ENCODE peak calls at places on chromosome 9, in five cellular contexts. One of them, this sample, is unnamed.

GRCh38 chr9:4334439-4334838 is 34.6 kb upstream of the GLIS3 start:
- DNase-seq in fibroblast of lung: no peak
- DNase-seq in IMR-90: peak; percentile 8
- DNase-seq in effector memory CD4-positive, alpha-beta T cell: no peak
- DNase-seq in psoas muscle: peak; percentile 48
- DNase-seq in this sample: peak; percentile 89

GRCh38 chr9:114396558-114397218 is 8.9 kb upstream of the AKNA start:
- DNase-seq in fibroblast of lung: peak; percentile 97
- DNase-seq in effector memory CD4-positive, alpha-beta T cell: no peak
- DNase-seq in IMR-90: peak; percentile 86
- DNase-seq in psoas muscle: no peak
- DNase-seq in this sample: no peak

GRCh38 chr9:31347082-31347617 is 1037.3 kb upstream of the ACO1 start:
- DNase-seq in IMR-90: no peak
- DNase-seq in fibroblast of lung: peak; percentile 77
- DNase-seq in psoas muscle: no peak
- DNase-seq in effector memory CD4-positive, alpha-beta T cell: no peak
- DNase-seq in this sample: no peak

GRCh38 chr9:84990416-84990815 is 320.9 kb downstream of the NTRK2 start:
- DNase-seq in fibroblast of lung: no peak
- DNase-seq in psoas muscle: no peak
- DNase-seq in effector memory CD4-positive, alpha-beta T cell: no peak
- DNase-seq in IMR-90: no peak
- DNase-seq in this sample: no peak

GRCh38 chr9:115114084-115114483 is 3.9 kb downstream of the TNC start:
- DNase-seq in fibroblast of lung: no peak
- DNase-seq in psoas muscle: no peak
- DNase-seq in IMR-90: no peak
- DNase-seq in effector memory CD4-positive, alpha-beta T cell: no peak
- DNase-seq in this sample: no peak

GRCh38 chr9:117725426-117725887 is 21.3 kb downstream of the TLR4 start:
- DNase-seq in fibroblast of lung: no peak
- DNase-seq in effector memory CD4-positive, alpha-beta T cell: no peak
- DNase-seq in IMR-90: no peak
- DNase-seq in psoas muscle: no peak
- DNase-seq in this sample: no peak

GRCh38 chr9:134636142-134636507 is 5.5 kb upstream of the COL5A1 start:
- DNase-seq in effector memory CD4-positive, alpha-beta T cell: no peak
- DNase-seq in fibroblast of lung: no peak
- DNase-seq in psoas muscle: no peak
- DNase-seq in IMR-90: no peak
- DNase-seq in this sample: peak; percentile 9

GRCh38 chr9:11312976-11313375 is 700.2 kb upstream of the PTPRD start:
- DNase-seq in IMR-90: no peak
- DNase-seq in effector memory CD4-positive, alpha-beta T cell: no peak
- DNase-seq in fibroblast of lung: no peak
- DNase-seq in psoas muscle: no peak
- DNase-seq in this sample: peak; percentile 47

GRCh38 chr9:27054841-27055240 is 49.4 kb upstream of the LRRC19 start:
- DNase-seq in IMR-90: no peak
- DNase-seq in psoas muscle: no peak
- DNase-seq in fibroblast of lung: no peak
- DNase-seq in effector memory CD4-positive, alpha-beta T cell: no peak
- DNase-seq in this sample: no peak

GRCh38 chr9:136566899-136567298 is 21.1 kb upstream of the NOTCH1 start:
- DNase-seq in psoas muscle: peak; percentile 82
- DNase-seq in effector memory CD4-positive, alpha-beta T cell: no peak
- DNase-seq in fibroblast of lung: peak; percentile 82
- DNase-seq in IMR-90: no peak
- DNase-seq in this sample: peak; percentile 67

GRCh38 chr9:22863106-22863505 is 416.5 kb downstream of the DMRTA1 start:
- DNase-seq in effector memory CD4-positive, alpha-beta T cell: no peak
- DNase-seq in fibroblast of lung: no peak
- DNase-seq in IMR-90: no peak
- DNase-seq in psoas muscle: peak; percentile 28
- DNase-seq in this sample: no peak

GRCh38 chr9:745761-746414 is 95.6 kb upstream of the DMRT1 start:
- DNase-seq in fibroblast of lung: no peak
- DNase-seq in IMR-90: no peak
- DNase-seq in psoas muscle: peak; percentile 86
- DNase-seq in effector memory CD4-positive, alpha-beta T cell: no peak
- DNase-seq in this sample: no peak

GRCh38 chr9:29285818-29286217 is 1712.5 kb upstream of the C9orf72 start:
- DNase-seq in psoas muscle: no peak
- DNase-seq in IMR-90: no peak
- DNase-seq in effector memory CD4-positive, alpha-beta T cell: no peak
- DNase-seq in fibroblast of lung: peak; percentile 3
- DNase-seq in this sample: no peak

GRCh38 chr9:5448016-5448415 is 2.3 kb upstream of the CD274 start:
- DNase-seq in fibroblast of lung: no peak
- DNase-seq in psoas muscle: no peak
- DNase-seq in IMR-90: no peak
- DNase-seq in effector memory CD4-positive, alpha-beta T cell: no peak
- DNase-seq in this sample: no peak

GRCh38 chr9:31030741-31031202 is 1353.7 kb upstream of the ACO1 start:
- DNase-seq in fibroblast of lung: peak; percentile 3
- DNase-seq in psoas muscle: no peak
- DNase-seq in effector memory CD4-positive, alpha-beta T cell: no peak
- DNase-seq in IMR-90: no peak
- DNase-seq in this sample: no peak

GRCh38 chr9:79924836-79925235 is 353.1 kb downstream of the TLE4 start:
- DNase-seq in psoas muscle: no peak
- DNase-seq in fibroblast of lung: no peak
- DNase-seq in IMR-90: no peak
- DNase-seq in effector memory CD4-positive, alpha-beta T cell: no peak
- DNase-seq in this sample: no peak

GRCh38 chr9:97388721-97389238 is 23.1 kb upstream of the TDRD7 start:
- DNase-seq in fibroblast of lung: no peak
- DNase-seq in effector memory CD4-positive, alpha-beta T cell: no peak
- DNase-seq in psoas muscle: no peak
- DNase-seq in IMR-90: no peak
- DNase-seq in this sample: no peak

GRCh38 chr9:91429501-91429900 is 5.9 kb upstream of the NFIL3 start:
- DNase-seq in effector memory CD4-positive, alpha-beta T cell: no peak
- DNase-seq in IMR-90: no peak
- DNase-seq in psoas muscle: no peak
- DNase-seq in fibroblast of lung: no peak
- DNase-seq in this sample: no peak

GRCh38 chr9:91428431-91428830 is 4.8 kb upstream of the NFIL3 start:
- DNase-seq in effector memory CD4-positive, alpha-beta T cell: no peak
- DNase-seq in fibroblast of lung: peak; percentile 71
- DNase-seq in IMR-90: no peak
- DNase-seq in psoas muscle: no peak
- DNase-seq in this sample: no peak

GRCh38 chr9:91427873-91428272 is 4.2 kb upstream of the NFIL3 start:
- DNase-seq in fibroblast of lung: peak; percentile 84
- DNase-seq in IMR-90: peak; percentile 76
- DNase-seq in effector memory CD4-positive, alpha-beta T cell: no peak
- DNase-seq in psoas muscle: no peak
- DNase-seq in this sample: peak; percentile 48

GRCh38 chr9:91431485-91431884 is 7.9 kb upstream of the NFIL3 start:
- DNase-seq in fibroblast of lung: no peak
- DNase-seq in IMR-90: no peak
- DNase-seq in effector memory CD4-positive, alpha-beta T cell: no peak
- DNase-seq in psoas muscle: no peak
- DNase-seq in this sample: no peak

DNA sequence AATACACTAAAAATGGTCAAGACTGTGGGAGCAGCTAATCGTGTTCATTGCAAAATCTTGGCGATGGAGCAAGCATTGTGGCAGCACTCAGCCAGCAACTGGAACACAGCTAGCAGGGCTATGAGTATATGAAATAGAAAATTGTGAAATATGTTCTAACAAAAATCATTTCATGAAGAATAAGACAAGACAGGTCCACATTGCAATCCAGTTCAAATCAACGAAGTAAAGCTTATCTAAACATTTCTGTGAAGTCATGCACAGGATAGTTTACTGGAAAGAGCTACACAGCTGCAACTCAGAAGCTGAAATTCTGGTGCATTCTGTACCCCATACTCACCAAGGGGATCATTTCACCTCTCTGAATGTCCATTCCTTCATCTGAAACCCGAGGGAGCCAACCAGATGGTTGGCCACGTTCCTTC is 5.3 kb upstream of the NFIL3 start:
- DNase-seq in IMR-90: peak; percentile 86
- DNase-seq in psoas muscle: no peak
- DNase-seq in effector memory CD4-positive, alpha-beta T cell: no peak
- DNase-seq in fibroblast of lung: peak; percentile 97
- DNase-seq in this sample: no peak
- H3K4me1 ChIP-seq in IMR-90: peaks cover 10% of the 10 kb centered on the region
- H3K4me1 ChIP-seq in psoas muscle: peaks cover 4% of the 10 kb centered on the region
- H3K4me1 ChIP-seq in effector memory CD4-positive, alpha-beta T cell: peaks cover 6% of the 10 kb centered on the region
- H3K4me1 ChIP-seq in fibroblast of lung: peaks cover 5% of the 10 kb centered on the region
- H3K4me1 ChIP-seq in this sample: peaks cover 10% of the 10 kb centered on the region

GRCh38 chr9:34520096-34520495 is 2.7 kb downstream of the ENHO start:
- DNase-seq in psoas muscle: no peak
- DNase-seq in IMR-90: no peak
- DNase-seq in fibroblast of lung: no peak
- DNase-seq in effector memory CD4-positive, alpha-beta T cell: no peak
- DNase-seq in this sample: no peak

GRCh38 chr9:34522091-34522887 is 501 bp downstream of the ENHO start:
- DNase-seq in fibroblast of lung: no peak
- DNase-seq in IMR-90: no peak
- DNase-seq in effector memory CD4-positive, alpha-beta T cell: no peak
- DNase-seq in psoas muscle: no peak
- DNase-seq in this sample: no peak

GRCh38 chr9:34520505-34521385 is 2.0 kb downstream of the ENHO start:
- DNase-seq in fibroblast of lung: no peak
- DNase-seq in IMR-90: no peak
- DNase-seq in effector memory CD4-positive, alpha-beta T cell: no peak
- DNase-seq in psoas muscle: no peak
- DNase-seq in this sample: no peak

GRCh38 chr9:34522971-34523797 is at the start of gene ENHO:
- DNase-seq in IMR-90: peak; percentile 75
- DNase-seq in psoas muscle: peak; percentile 93
- DNase-seq in fibroblast of lung: peak; percentile 76
- DNase-seq in effector memory CD4-positive, alpha-beta T cell: peak; percentile 82
- DNase-seq in this sample: peak; percentile 90

DNA sequence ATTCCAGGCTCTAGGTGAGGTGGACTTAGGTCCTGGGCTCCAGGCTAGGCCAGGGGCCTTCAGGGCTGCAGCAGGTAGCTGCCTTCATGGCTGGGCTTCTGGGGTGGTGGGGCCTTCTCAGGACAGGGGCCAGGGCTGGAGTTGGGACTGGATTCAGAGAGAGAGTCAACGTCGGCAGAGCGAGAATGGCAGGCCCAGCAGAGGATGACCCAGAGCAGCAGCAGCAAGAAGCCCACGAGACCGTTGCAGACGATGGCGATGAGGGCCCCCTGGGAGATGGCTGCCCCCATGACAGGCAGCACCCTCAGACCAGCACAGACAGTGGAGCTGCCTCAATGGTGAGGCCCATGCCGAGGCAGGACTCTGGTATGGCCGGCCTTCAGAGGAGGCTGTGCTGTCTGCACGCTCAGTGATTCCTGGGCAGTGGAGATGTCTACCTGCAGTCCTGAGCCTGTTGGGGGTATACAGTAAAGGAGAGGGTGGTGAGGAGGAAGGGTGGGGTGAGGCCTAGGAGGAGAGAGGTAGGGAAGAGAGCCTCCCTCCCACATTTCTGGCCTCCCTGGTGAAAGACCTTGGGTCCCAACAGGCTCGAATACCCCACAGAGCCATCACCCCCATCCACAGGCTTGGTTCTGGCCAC is 1.3 kb downstream of the ENHO start:
- DNase-seq in fibroblast of lung: no peak
- DNase-seq in effector memory CD4-positive, alpha-beta T cell: no peak
- DNase-seq in psoas muscle: no peak
- DNase-seq in IMR-90: no peak
- DNase-seq in this sample: no peak
- H3K4me1 ChIP-seq in fibroblast of lung: no peaks in the 10 kb centered on the region
- H3K4me1 ChIP-seq in effector memory CD4-positive, alpha-beta T cell: peaks cover 10% of the 10 kb centered on the region
- H3K4me1 ChIP-seq in psoas muscle: peaks cover 6% of the 10 kb centered on the region
- H3K4me1 ChIP-seq in IMR-90: no peaks in the 10 kb centered on the region
- H3K4me1 ChIP-seq in this sample: peaks cover 11% of the 10 kb centered on the region

GRCh38 chr9:129489838-129490582 is 130.9 kb downstream of the C9orf50 start:
- DNase-seq in IMR-90: peak; percentile 45
- DNase-seq in psoas muscle: no peak
- DNase-seq in fibroblast of lung: no peak
- DNase-seq in effector memory CD4-positive, alpha-beta T cell: peak; percentile 58
- DNase-seq in this sample: no peak

GRCh38 chr9:129493002-129493713 is 127.7 kb downstream of the C9orf50 start:
- DNase-seq in effector memory CD4-positive, alpha-beta T cell: no peak
- DNase-seq in psoas muscle: peak; percentile 23
- DNase-seq in fibroblast of lung: no peak
- DNase-seq in IMR-90: no peak
- DNase-seq in this sample: no peak

GRCh38 chr9:129490583-129491485 is 130.1 kb downstream of the C9orf50 start:
- DNase-seq in IMR-90: no peak
- DNase-seq in fibroblast of lung: no peak
- DNase-seq in psoas muscle: no peak
- DNase-seq in effector memory CD4-positive, alpha-beta T cell: no peak
- DNase-seq in this sample: peak; percentile 61

GRCh38 chr9:129493714-129494047 is 127.2 kb downstream of the C9orf50 start:
- DNase-seq in effector memory CD4-positive, alpha-beta T cell: no peak
- DNase-seq in psoas muscle: no peak
- DNase-seq in fibroblast of lung: no peak
- DNase-seq in IMR-90: no peak
- DNase-seq in this sample: no peak

DNA sequence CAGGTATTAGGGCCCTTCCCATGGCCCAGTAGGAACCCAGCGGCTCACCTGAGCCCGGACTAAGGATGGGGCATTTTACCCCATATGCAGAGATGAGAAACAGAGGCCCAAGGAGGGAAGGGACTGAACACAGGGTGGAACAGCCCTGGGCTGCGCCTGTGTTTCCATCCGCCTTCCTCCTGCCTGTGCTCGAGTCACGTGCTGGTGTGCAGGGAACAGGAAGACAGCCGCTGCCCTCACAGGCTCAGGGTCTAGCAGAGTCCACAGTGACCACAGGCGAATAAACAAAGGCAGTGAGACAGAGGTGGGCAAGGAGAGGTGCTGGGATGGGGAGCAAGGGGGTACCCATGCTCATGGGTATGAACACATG is 129.4 kb downstream of the C9orf50 start:
- DNase-seq in psoas muscle: peak; percentile 77
- DNase-seq in IMR-90: no peak
- DNase-seq in fibroblast of lung: no peak
- DNase-seq in effector memory CD4-positive, alpha-beta T cell: no peak
- DNase-seq in this sample: peak; percentile 68
- H3K4me1 ChIP-seq in psoas muscle: peaks cover 45% of the 10 kb centered on the region
- H3K4me1 ChIP-seq in IMR-90: peaks cover 56% of the 10 kb centered on the region
- H3K4me1 ChIP-seq in fibroblast of lung: peaks cover 53% of the 10 kb centered on the region
- H3K4me1 ChIP-seq in effector memory CD4-positive, alpha-beta T cell: peaks cover 61% of the 10 kb centered on the region
- H3K4me1 ChIP-seq in this sample: peaks cover 89% of the 10 kb centered on the region

GRCh38 chr9:132249690-132250089 is 87.8 kb downstream of the NTNG2 start:
- DNase-seq in fibroblast of lung: no peak
- DNase-seq in effector memory CD4-positive, alpha-beta T cell: no peak
- DNase-seq in psoas muscle: peak; percentile 18
- DNase-seq in IMR-90: no peak
- DNase-seq in this sample: no peak

GRCh38 chr9:132247942-132248341 is 86.1 kb downstream of the NTNG2 start:
- DNase-seq in effector memory CD4-positive, alpha-beta T cell: no peak
- DNase-seq in IMR-90: no peak
- DNase-seq in fibroblast of lung: no peak
- DNase-seq in psoas muscle: peak; percentile 29
- DNase-seq in this sample: no peak

GRCh38 chr9:132250324-132251262 is 88.7 kb downstream of the NTNG2 start:
- DNase-seq in fibroblast of lung: no peak
- DNase-seq in effector memory CD4-positive, alpha-beta T cell: no peak
- DNase-seq in psoas muscle: peak; percentile 47
- DNase-seq in IMR-90: no peak
- DNase-seq in this sample: no peak

GRCh38 chr9:132245465-132245864 is 83.6 kb downstream of the NTNG2 start:
- DNase-seq in effector memory CD4-positive, alpha-beta T cell: no peak
- DNase-seq in fibroblast of lung: no peak
- DNase-seq in IMR-90: no peak
- DNase-seq in psoas muscle: no peak
- DNase-seq in this sample: no peak

GRCh38 chr9:132249123-132249522 is 87.3 kb downstream of the NTNG2 start:
- DNase-seq in psoas muscle: no peak
- DNase-seq in effector memory CD4-positive, alpha-beta T cell: no peak
- DNase-seq in IMR-90: no peak
- DNase-seq in fibroblast of lung: no peak
- DNase-seq in this sample: peak; percentile 100
- H3K4me1 ChIP-seq in psoas muscle: no peaks in the 10 kb centered on the region
- H3K4me1 ChIP-seq in effector memory CD4-positive, alpha-beta T cell: no peaks in the 10 kb centered on the region
- H3K4me1 ChIP-seq in IMR-90: no peaks in the 10 kb centered on the region
- H3K4me1 ChIP-seq in fibroblast of lung: peaks cover 10% of the 10 kb centered on the region
- H3K4me1 ChIP-seq in this sample: peaks cover 28% of the 10 kb centered on the region